ENCODE peak calls at places on chromosomes 6 and 20, in four cellular contexts. F is heart left ventricle; N is spleen; Z is CD8-positive, alpha-beta T cell. P is an unnamed sample.

GRCh38 chr6:13395272-13396237 is 67.2 kb upstream of the TBC1D7 start:
- DNase-seq in F (peak; percentile 83), N (no peak), Z (no peak), P (peak; percentile 40)

GRCh38 chr20:38649275-38649891 is 47.8 kb downstream of the ARHGAP40 start:
- DNase-seq in F (no peak), N (no peak), Z (no peak), P (no peak)

GRCh38 chr6:29553268-29554057 is 6.1 kb downstream of the UBD start:
- DNase-seq in F (peak; percentile 63), N (peak; percentile 82), Z (peak; percentile 20), P (no peak)

GRCh38 chr20:45995213-45996097 is 13.3 kb upstream of the MMP9 start:
- DNase-seq in F (no peak), N (no peak), Z (no peak), P (no peak)

GRCh38 chr6:22442826-22443225 is 126.5 kb upstream of the HDGFL1 start:
- DNase-seq in F (no peak), N (no peak), Z (no peak), P (no peak)

GRCh38 chr6:82095091-82095490 is 152.5 kb downstream of the IBTK start:
- DNase-seq in F (no peak), N (no peak), Z (no peak), P (no peak)

GRCh38 chr6:43011207-43011606 is 2.5 kb downstream of the MEA1 start:
- DNase-seq in F (no peak), N (no peak), Z (no peak), P (no peak)

GRCh38 chr20:44396369-44396768 is 40.9 kb downstream of the HNF4A start:
- DNase-seq in F (no peak), N (no peak), Z (no peak), P (no peak)

GRCh38 chr20:25025986-25026605 is 31.8 kb downstream of the ACSS1 start:
- DNase-seq in F (peak; percentile 43), N (peak; percentile 41), Z (no peak), P (no peak)

GRCh38 chr6:118860363-118860762 is 33.6 kb upstream of the ASF1A start:
- DNase-seq in F (no peak), N (no peak), Z (no peak), P (no peak)

GRCh38 chr6:134457941-134458340 is 140.0 kb upstream of the SGK1 start:
- DNase-seq in F (no peak), N (no peak), Z (no peak), P (no peak)

GRCh38 chr6:108559884-108560462 is 744 bp upstream of the FOXO3 start:
- DNase-seq in F (peak; percentile 76), N (peak; percentile 92), Z (no peak), P (peak; percentile 59)

GRCh38 chr6:66264376-66264775 is 557.4 kb upstream of the EYS start:
- DNase-seq in F (no peak), N (no peak), Z (no peak), P (no peak)

GRCh38 chr6:13462380-13463326 is 24.7 kb downstream of the GFOD1 start:
- DNase-seq in F (no peak), N (no peak), Z (no peak), P (no peak)

GRCh38 chr6:16635810-16636602 is 125.3 kb downstream of the ATXN1 start:
- DNase-seq in F (no peak), N (no peak), Z (no peak), P (no peak)

GRCh38 chr6:2871922-2872321 is 30.3 kb upstream of the SERPINB1 start:
- DNase-seq in F (no peak), N (no peak), Z (no peak), P (no peak)

DNA sequence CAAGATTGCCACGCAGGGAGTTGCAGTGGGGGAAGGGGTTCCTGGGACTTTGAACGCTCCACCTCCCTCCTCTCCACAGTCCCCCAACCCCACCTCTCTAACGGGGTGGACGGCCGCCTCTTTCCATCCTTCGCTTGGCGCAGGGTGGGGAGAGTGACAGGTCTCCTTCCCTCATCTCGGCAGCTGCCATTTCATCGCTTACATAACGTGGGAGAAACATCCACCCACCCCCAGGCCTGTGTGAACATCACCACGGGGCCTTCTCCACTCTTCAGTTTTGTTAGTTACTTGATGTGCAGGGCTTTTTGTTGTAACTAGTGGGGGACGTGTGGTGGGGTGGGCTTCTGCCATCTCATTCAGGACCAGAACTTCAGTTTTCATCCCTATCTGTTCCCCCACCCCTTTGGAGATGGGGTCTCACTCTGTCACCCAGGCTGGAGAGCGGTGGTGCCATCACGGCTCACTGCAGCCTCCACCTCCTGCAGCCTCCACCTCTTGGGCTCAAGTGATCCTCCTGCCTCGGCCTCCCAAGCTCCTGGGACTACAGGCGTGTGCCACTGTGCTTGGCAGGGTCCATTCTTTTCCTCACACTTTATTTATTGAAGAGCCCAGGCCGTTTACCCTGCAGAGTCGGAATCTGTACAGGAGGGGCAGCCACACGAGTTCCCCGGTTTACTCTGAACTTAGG is 17.7 kb downstream of the RTEL1 start:
- DNase-seq in F (no peak), N (no peak), Z (no peak), P (no peak)
- H3K27ac ChIP-seq in F (no peak overlapping the region), N (no peak overlapping the region), Z (no peak overlapping the region), P (no peak overlapping the region)

DNA sequence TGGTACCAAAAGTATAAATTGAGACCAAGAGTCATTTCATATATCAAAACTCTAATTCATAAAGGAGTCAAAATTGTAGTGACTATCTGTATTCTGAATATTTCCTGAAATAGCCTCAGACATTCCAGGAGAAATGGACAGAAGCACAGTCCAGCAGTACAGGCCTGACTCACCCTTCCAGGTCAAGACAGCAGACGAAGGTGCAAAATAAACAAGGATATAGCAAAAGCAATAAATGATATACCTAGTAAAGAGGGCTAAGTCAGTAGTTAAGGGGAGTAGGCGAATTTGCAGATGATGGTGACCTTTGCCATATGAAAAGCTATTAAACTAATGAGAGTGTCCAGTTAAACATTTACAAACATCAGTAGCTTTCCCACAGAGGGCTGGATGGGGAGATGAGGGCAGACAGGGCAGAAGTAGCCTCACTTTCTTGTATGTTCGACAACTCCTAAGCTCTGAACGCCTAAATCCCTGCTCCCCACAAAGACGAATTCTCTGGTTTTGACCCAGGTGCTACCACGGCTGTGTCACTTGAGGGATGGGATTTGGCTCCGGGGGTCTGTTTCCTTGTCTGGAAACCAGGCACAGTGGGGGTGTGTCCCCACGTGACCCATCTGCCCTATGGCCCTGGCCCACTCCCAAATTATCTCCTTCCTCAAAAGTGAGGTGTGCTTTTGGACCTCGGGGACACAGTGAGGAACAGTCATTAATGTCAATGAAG is 3.6 kb upstream of the SLC52A3 start:
- DNase-seq in F (no peak), N (no peak), Z (no peak), P (no peak)
- H3K27ac ChIP-seq in F (no peak overlapping the region), N (no peak overlapping the region), Z (no peak overlapping the region), P (no peak overlapping the region)

DNA sequence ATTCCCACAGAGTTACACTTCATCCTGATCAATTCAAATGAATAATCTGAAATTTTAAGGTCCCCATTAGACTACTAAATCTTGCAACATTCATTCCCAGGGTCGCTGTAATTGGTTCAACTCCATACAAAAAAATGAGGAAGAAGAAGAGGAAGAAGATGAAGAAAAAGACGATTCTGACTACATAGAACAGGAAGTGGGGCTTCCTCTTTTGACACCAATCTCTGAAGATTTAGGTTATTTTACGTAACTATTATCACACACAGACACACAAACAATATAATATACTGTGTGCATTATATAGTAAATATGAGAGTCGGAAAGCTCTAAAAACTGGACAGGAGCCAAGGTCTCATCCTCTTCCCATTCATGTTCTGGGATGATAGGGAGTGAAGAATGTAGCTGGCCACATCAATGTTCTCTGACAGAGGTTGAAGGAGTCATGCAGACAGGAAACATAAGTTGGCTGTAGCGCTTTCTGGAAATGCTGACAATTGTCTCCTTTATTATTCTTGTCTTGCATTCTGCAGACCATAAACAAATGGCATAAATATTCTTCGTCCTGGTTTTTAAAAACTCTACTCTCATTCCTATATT is 13.3 kb downstream of the RSPH4A start:
- DNase-seq in F (no peak), N (no peak), Z (no peak), P (no peak)
- H3K27ac ChIP-seq in F (no peak overlapping the region), N (no peak overlapping the region), Z (no peak overlapping the region), P (no peak overlapping the region)

GRCh38 chr6:15256538-15257222 is 10.8 kb downstream of the JARID2 start:
- DNase-seq in F (no peak), N (no peak), Z (no peak), P (no peak)

GRCh38 chr6:15252205-15252604 is 6.3 kb downstream of the JARID2 start:
- DNase-seq in F (no peak), N (no peak), Z (no peak), P (no peak)

GRCh38 chr6:15255481-15256414 is 9.9 kb downstream of the JARID2 start:
- DNase-seq in F (no peak), N (no peak), Z (no peak), P (no peak)

GRCh38 chr6:15253107-15254073 is 7.5 kb downstream of the JARID2 start:
- DNase-seq in F (no peak), N (no peak), Z (no peak), P (no peak)

GRCh38 chr6:15254074-15254975 is 8.5 kb downstream of the JARID2 start:
- DNase-seq in F (no peak), N (no peak), Z (no peak), P (peak; percentile 45)
- H3K27ac ChIP-seq in F (no peak overlapping the region), N (peak overlapping the region; percentile 43), Z (no peak overlapping the region), P (peak overlapping the region; percentile 71)

DNA sequence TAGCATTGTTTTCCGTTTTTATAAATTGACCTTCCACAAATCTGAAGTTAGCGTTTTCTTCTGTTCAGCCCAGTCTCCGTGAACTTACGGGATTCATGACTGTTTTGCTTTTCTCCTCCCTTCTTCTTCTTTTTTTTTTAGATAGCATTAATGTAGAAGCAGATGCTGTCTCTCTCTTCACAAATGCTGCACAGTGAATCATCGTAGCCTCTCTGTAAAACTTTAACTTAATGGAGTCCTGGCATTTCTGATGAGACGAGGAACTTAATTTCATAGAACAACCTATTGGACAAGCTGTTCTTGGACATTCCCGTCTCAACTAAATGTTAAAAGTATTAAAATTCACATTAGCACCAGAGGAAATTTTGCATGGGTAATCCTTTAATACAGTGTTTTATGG is 138.0 kb upstream of the EEF1E1 start:
- DNase-seq in F (no peak), N (no peak), Z (no peak), P (no peak)
- H3K27ac ChIP-seq in F (no peak overlapping the region), N (no peak overlapping the region), Z (no peak overlapping the region), P (no peak overlapping the region)

DNA sequence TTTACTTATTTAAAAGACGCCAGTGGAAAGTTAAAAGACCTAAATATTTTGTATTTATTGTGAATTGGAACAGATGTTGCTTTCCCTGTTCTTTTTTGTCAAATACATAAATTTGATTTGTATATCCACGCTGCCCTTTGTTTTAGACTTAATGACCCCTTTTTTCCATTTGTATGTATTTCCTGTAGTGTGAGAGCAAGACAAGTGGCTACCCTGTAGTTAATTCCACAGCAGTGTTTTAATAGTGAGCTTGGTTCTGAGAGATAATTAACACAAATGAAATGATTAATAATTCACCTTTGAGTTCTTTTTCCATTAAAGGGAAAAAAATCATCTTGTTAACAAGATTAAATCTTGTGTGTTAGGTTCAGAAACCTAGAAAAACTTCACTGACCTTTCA is 16.6 kb downstream of the SH3BGRL2 start:
- DNase-seq in F (no peak), N (no peak), Z (no peak), P (no peak)
- H3K27ac ChIP-seq in F (no peak overlapping the region), N (no peak overlapping the region), Z (no peak overlapping the region), P (no peak overlapping the region)

DNA sequence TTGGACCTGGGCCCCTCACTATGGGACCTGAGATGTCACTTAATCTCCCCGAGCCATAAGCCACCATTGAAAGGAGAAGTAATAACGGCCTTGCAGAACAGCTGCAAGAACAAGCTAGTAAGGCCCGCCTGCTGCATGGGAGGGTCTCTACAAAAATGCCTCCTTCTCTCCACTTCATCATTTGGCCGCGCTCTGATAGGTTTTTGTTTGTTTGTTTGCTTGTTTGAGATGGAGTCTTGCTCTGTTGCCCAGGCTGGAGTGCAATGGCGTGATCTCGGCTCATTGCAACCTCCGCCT is 69.0 kb downstream of the RAB44 start:
- DNase-seq in F (no peak), N (no peak), Z (no peak), P (no peak)
- H3K27ac ChIP-seq in F (no peak overlapping the region), N (no peak overlapping the region), Z (no peak overlapping the region), P (no peak overlapping the region)